ENCODE peak calls at places on chromosomes 7 and 10, in seven cellular contexts. One of them, this sample, is unnamed.

GRCh38 chr10:13681528-13681927 is 94.8 kb downstream of the PRPF18 start:
- DNase-seq in GM12878: no peak
- DNase-seq in K562: no peak
- DNase-seq in HepG2: no peak
- DNase-seq in H1: no peak
- DNase-seq in SK-N-SH: no peak
- DNase-seq in HCT116: no peak
- DNase-seq in this sample: no peak

GRCh38 chr10:74871595-74872382 is 45.4 kb downstream of the KAT6B start:
- DNase-seq in HepG2: no peak
- DNase-seq in H1: no peak
- DNase-seq in HCT116: no peak
- DNase-seq in K562: no peak
- DNase-seq in GM12878: peak
- DNase-seq in SK-N-SH: no peak
- DNase-seq in this sample: no peak

GRCh38 chr7:47418910-47419309 is 163.0 kb downstream of the TNS3 start:
- DNase-seq in HepG2: no peak
- DNase-seq in GM12878: no peak
- DNase-seq in HCT116: no peak
- DNase-seq in H1: no peak
- DNase-seq in SK-N-SH: no peak
- DNase-seq in K562: no peak
- DNase-seq in this sample: no peak

GRCh38 chr10:116316533-116316932 is 7.7 kb upstream of the CCDC172 start:
- DNase-seq in GM12878: no peak
- DNase-seq in HCT116: no peak
- DNase-seq in HepG2: no peak
- DNase-seq in H1: no peak
- DNase-seq in K562: no peak
- DNase-seq in SK-N-SH: no peak
- DNase-seq in this sample: no peak

GRCh38 chr10:124827474-124827873 is 25.9 kb downstream of the ABRAXAS2 start:
- DNase-seq in H1: no peak
- DNase-seq in SK-N-SH: peak
- DNase-seq in HepG2: peak
- DNase-seq in GM12878: no peak
- DNase-seq in HCT116: no peak
- DNase-seq in K562: peak
- DNase-seq in this sample: no peak

GRCh38 chr10:117476281-117476680 is 66.3 kb upstream of the EMX2 start:
- DNase-seq in H1: no peak
- DNase-seq in SK-N-SH: no peak
- DNase-seq in HepG2: no peak
- DNase-seq in K562: no peak
- DNase-seq in GM12878: no peak
- DNase-seq in HCT116: no peak
- DNase-seq in this sample: no peak

GRCh38 chr10:124700293-124701037 is 43.7 kb downstream of the FAM53B start:
- DNase-seq in K562: no peak
- DNase-seq in HepG2: no peak
- DNase-seq in H1: no peak
- DNase-seq in HCT116: no peak
- DNase-seq in SK-N-SH: no peak
- DNase-seq in GM12878: no peak
- DNase-seq in this sample: no peak

GRCh38 chr10:130359711-130360110 is 223.5 kb downstream of the GLRX3 start:
- DNase-seq in H1: no peak
- DNase-seq in SK-N-SH: no peak
- DNase-seq in GM12878: no peak
- DNase-seq in HepG2: no peak
- DNase-seq in K562: no peak
- DNase-seq in HCT116: no peak
- DNase-seq in this sample: no peak

GRCh38 chr10:2212196-2212719 is 474.9 kb upstream of the ADARB2 start:
- DNase-seq in HCT116: no peak
- DNase-seq in SK-N-SH: no peak
- DNase-seq in K562: no peak
- DNase-seq in H1: no peak
- DNase-seq in GM12878: no peak
- DNase-seq in HepG2: no peak
- DNase-seq in this sample: no peak

GRCh38 chr10:35908451-35908850 is 266.4 kb upstream of the FZD8 start:
- DNase-seq in HCT116: no peak
- DNase-seq in GM12878: no peak
- DNase-seq in HepG2: no peak
- DNase-seq in SK-N-SH: no peak
- DNase-seq in K562: no peak
- DNase-seq in H1: no peak
- DNase-seq in this sample: no peak

GRCh38 chr10:48802611-48803046 is 118.0 kb downstream of the WDFY4 start:
- DNase-seq in K562: no peak
- DNase-seq in GM12878: peak
- DNase-seq in HepG2: no peak
- DNase-seq in SK-N-SH: no peak
- DNase-seq in H1: no peak
- DNase-seq in HCT116: no peak
- DNase-seq in this sample: no peak

GRCh38 chr10:132549416-132549815 is 11.8 kb downstream of the INPP5A start:
- DNase-seq in K562: no peak
- DNase-seq in HepG2: no peak
- DNase-seq in H1: no peak
- DNase-seq in HCT116: no peak
- DNase-seq in SK-N-SH: no peak
- DNase-seq in GM12878: no peak
- DNase-seq in this sample: no peak

GRCh38 chr7:156473476-156474240 is 166.9 kb upstream of the RNF32 start:
- DNase-seq in H1: no peak
- DNase-seq in GM12878: no peak
- DNase-seq in K562: peak
- DNase-seq in SK-N-SH: peak
- DNase-seq in HepG2: peak
- DNase-seq in HCT116: peak
- DNase-seq in this sample: peak

GRCh38 chr7:143487566-143487965 is 9.9 kb downstream of the TAS2R41 start:
- DNase-seq in K562: no peak
- DNase-seq in HCT116: no peak
- DNase-seq in HepG2: peak
- DNase-seq in H1: no peak
- DNase-seq in SK-N-SH: no peak
- DNase-seq in GM12878: no peak
- DNase-seq in this sample: no peak

GRCh38 chr7:97293031-97293430 is 175.5 kb downstream of the SDHAF3 start:
- DNase-seq in H1: no peak
- DNase-seq in HepG2: no peak
- DNase-seq in HCT116: no peak
- DNase-seq in SK-N-SH: no peak
- DNase-seq in K562: no peak
- DNase-seq in GM12878: no peak
- DNase-seq in this sample: no peak

GRCh38 chr10:48502791-48503190 is 102.1 kb downstream of the ARHGAP22 start:
- DNase-seq in K562: no peak
- DNase-seq in GM12878: no peak
- DNase-seq in H1: no peak
- DNase-seq in HCT116: no peak
- DNase-seq in HepG2: no peak
- DNase-seq in SK-N-SH: no peak
- DNase-seq in this sample: no peak

GRCh38 chr7:24715661-24716479 is 41.4 kb downstream of the GSDME start:
- DNase-seq in GM12878: peak
- DNase-seq in H1: no peak
- DNase-seq in SK-N-SH: peak
- DNase-seq in HepG2: peak
- DNase-seq in HCT116: peak
- DNase-seq in K562: peak
- DNase-seq in this sample: peak

GRCh38 chr7:110960811-110961210 is 130.1 kb upstream of the LRRN3 start:
- DNase-seq in H1: no peak
- DNase-seq in HCT116: no peak
- DNase-seq in HepG2: no peak
- DNase-seq in GM12878: no peak
- DNase-seq in K562: no peak
- DNase-seq in SK-N-SH: no peak
- DNase-seq in this sample: no peak

GRCh38 chr10:86657396-86658011 is 3.2 kb downstream of the OPN4 start:
- DNase-seq in SK-N-SH: peak
- DNase-seq in K562: no peak
- DNase-seq in GM12878: no peak
- DNase-seq in HCT116: no peak
- DNase-seq in H1: no peak
- DNase-seq in HepG2: no peak
- DNase-seq in this sample: no peak

GRCh38 chr7:50595538-50596102 is 30.4 kb upstream of the DDC start:
- DNase-seq in K562: peak
- DNase-seq in HepG2: peak
- DNase-seq in HCT116: peak
- DNase-seq in SK-N-SH: peak
- DNase-seq in H1: no peak
- DNase-seq in GM12878: no peak
- DNase-seq in this sample: peak

GRCh38 chr10:32237644-32238345 is 109.2 kb downstream of the EPC1 start:
- DNase-seq in GM12878: no peak
- DNase-seq in HepG2: no peak
- DNase-seq in K562: no peak
- DNase-seq in SK-N-SH: no peak
- DNase-seq in HCT116: no peak
- DNase-seq in H1: no peak
- DNase-seq in this sample: no peak

GRCh38 chr10:8513155-8514147 is 459.0 kb downstream of the GATA3 start:
- DNase-seq in H1: peak
- DNase-seq in SK-N-SH: no peak
- DNase-seq in GM12878: no peak
- DNase-seq in HCT116: no peak
- DNase-seq in HepG2: no peak
- DNase-seq in K562: no peak
- DNase-seq in this sample: no peak

GRCh38 chr7:85464042-85464651 is 277.3 kb upstream of the SEMA3D start:
- DNase-seq in HCT116: no peak
- DNase-seq in GM12878: no peak
- DNase-seq in HepG2: no peak
- DNase-seq in K562: no peak
- DNase-seq in H1: no peak
- DNase-seq in SK-N-SH: no peak
- DNase-seq in this sample: no peak

GRCh38 chr7:130426541-130426940 is 14.3 kb downstream of the CEP41 start:
- DNase-seq in HepG2: no peak
- DNase-seq in H1: no peak
- DNase-seq in SK-N-SH: no peak
- DNase-seq in HCT116: no peak
- DNase-seq in K562: no peak
- DNase-seq in GM12878: no peak
- DNase-seq in this sample: no peak

GRCh38 chr10:3698312-3698711 is 86.7 kb downstream of the KLF6 start:
- DNase-seq in K562: no peak
- DNase-seq in HCT116: no peak
- DNase-seq in HepG2: no peak
- DNase-seq in H1: no peak
- DNase-seq in SK-N-SH: peak
- DNase-seq in GM12878: no peak
- DNase-seq in this sample: no peak

GRCh38 chr10:96090463-96090800 is 39.7 kb upstream of the ZNF518A start:
- DNase-seq in H1: no peak
- DNase-seq in K562: no peak
- DNase-seq in GM12878: no peak
- DNase-seq in HCT116: no peak
- DNase-seq in SK-N-SH: no peak
- DNase-seq in HepG2: no peak
- DNase-seq in this sample: no peak

DNA sequence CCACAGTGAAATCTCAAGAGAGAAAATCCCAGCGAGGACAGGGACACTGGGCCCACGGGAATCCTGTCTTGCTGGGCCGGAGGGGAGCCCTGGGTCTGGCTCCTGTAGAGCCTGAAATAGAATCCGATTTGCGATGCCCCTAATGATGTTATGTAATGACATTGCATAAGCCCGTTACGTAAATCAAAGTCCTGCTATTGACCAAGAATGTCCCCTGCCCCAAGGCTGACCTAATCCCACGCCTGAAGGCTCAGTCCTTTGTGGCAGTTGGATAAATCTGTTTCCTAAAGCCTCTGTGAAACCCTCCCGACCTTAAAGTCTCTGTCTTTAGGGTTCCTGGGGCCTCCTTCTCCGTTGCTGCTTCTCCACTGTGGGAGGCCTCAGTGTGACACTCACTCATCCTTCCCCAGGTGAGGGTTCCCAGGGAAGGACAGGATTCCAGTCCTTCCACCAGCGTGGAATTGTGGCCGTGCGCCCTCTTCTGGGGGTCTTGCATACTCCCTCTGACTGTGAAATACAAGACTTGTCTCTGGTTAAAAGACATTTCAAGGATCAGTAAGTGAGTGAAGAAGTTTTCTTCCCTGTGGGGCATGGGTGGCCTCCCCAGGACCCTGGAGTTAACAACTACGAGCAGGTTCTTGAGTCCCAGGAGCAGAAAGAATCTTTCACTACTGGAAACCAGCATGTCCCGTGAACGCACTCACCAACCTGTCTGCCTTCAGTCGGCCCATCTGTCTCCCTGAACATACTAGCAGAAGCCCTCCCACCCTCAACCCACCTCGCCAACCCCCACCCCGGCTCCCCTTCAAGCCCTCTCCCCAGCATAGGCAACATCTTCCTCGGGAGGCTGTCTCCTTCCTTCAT is 19.8 kb downstream of the ZNF467 start:
- DNase-seq in H1: no peak
- DNase-seq in SK-N-SH: peak
- DNase-seq in K562: peak
- DNase-seq in HCT116: peak
- DNase-seq in HepG2: peak
- DNase-seq in GM12878: no peak
- DNase-seq in this sample: no peak
- TF ChIP-seq YY1 in H1: no peak
- TF ChIP-seq YY1 in SK-N-SH: no peak
- TF ChIP-seq YY1 in K562: no peak
- TF ChIP-seq YY1 in HCT116: no peak
- TF ChIP-seq YY1 in HepG2: no peak
- TF ChIP-seq YY1 in GM12878: no peak
- TF ChIP-seq YY1 in this sample: no peak

GRCh38 chr7:16648551-16648950 is 2.6 kb downstream of the BZW2 start:
- DNase-seq in HCT116: no peak
- DNase-seq in HepG2: peak
- DNase-seq in GM12878: no peak
- DNase-seq in K562: no peak
- DNase-seq in H1: no peak
- DNase-seq in SK-N-SH: no peak
- DNase-seq in this sample: no peak
- H3K4me3 ChIP-seq in HCT116: no peak
- H3K4me3 ChIP-seq in HepG2: peak
- H3K4me3 ChIP-seq in GM12878: no peak
- H3K4me3 ChIP-seq in K562: peak
- H3K4me3 ChIP-seq in H1: no peak
- H3K4me3 ChIP-seq in SK-N-SH: no peak
- H3K4me3 ChIP-seq in this sample: no peak

GRCh38 chr7:18363751-18364402 is 131.7 kb upstream of the HDAC9 start:
- DNase-seq in SK-N-SH: no peak
- DNase-seq in GM12878: no peak
- DNase-seq in HCT116: no peak
- DNase-seq in H1: no peak
- DNase-seq in K562: no peak
- DNase-seq in HepG2: no peak
- DNase-seq in this sample: no peak
- TF ChIP-seq YY1 in SK-N-SH: no peak
- TF ChIP-seq YY1 in GM12878: no peak
- TF ChIP-seq YY1 in HCT116: no peak
- TF ChIP-seq YY1 in H1: no peak
- TF ChIP-seq YY1 in K562: no peak
- TF ChIP-seq YY1 in HepG2: no peak
- TF ChIP-seq YY1 in this sample: no peak

GRCh38 chr10:1054684-1055083 is 1.5 kb upstream of the WDR37 start:
- DNase-seq in SK-N-SH: no peak
- DNase-seq in GM12878: no peak
- DNase-seq in HepG2: no peak
- DNase-seq in HCT116: no peak
- DNase-seq in H1: no peak
- DNase-seq in K562: no peak
- DNase-seq in this sample: no peak
- H3K4me3 ChIP-seq in SK-N-SH: peak
- H3K4me3 ChIP-seq in GM12878: peak
- H3K4me3 ChIP-seq in HepG2: peak
- H3K4me3 ChIP-seq in HCT116: no peak
- H3K4me3 ChIP-seq in H1: no peak
- H3K4me3 ChIP-seq in K562: peak
- H3K4me3 ChIP-seq in this sample: peak